ENCODE peak calls at places on chromosomes 4 and X, in ten cellular contexts. I is stimulated activated CD4-positive, alpha-beta T cell treated with anti-CD3 and anti-CD28 coated beads, Interleukin-1b, Interleukin-23, amount 100 ng/mL, for 4 hours; Q is NT2/D1; O is fibroblast of pulmonary artery; D is CD8-positive, alpha-beta memory T cell; B is NCI-H526; N is lower lobe of right lung; J is AG09309; E is hippocampal formation; P is AG08396. S is an unnamed sample.

GRCh38 chrX:102976290-102976689 is 39.2 kb downstream of the RAB40AL start:
- DNase-seq in I (no peak), D (no peak), J (no peak), N (no peak), B (no peak), O (no peak), P (no peak), E (no peak), Q (no peak), S (no peak)

GRCh38 chrX:149540133-149540620 is 635 bp upstream of the EOLA1 start:
- DNase-seq in N (peak), J (peak), B (peak), P (peak), Q (peak), D (peak), E (peak), O (peak), I (peak), S (peak)

GRCh38 chrX:25020391-25021131 is 4.8 kb upstream of the ARX start:
- DNase-seq in E (no peak), J (no peak), P (peak), Q (no peak), I (no peak), N (no peak), D (peak), O (no peak), B (peak), S (no peak)

GRCh38 chr4:166594326-166594946 is 639.9 kb downstream of the SPOCK3 start:
- DNase-seq in J (no peak), B (peak), P (peak), D (no peak), N (no peak), Q (peak), O (peak), I (no peak), E (peak), S (no peak)

GRCh38 chr4:185104733-185105132 is 38.3 kb upstream of the SLC25A4 start:
- DNase-seq in N (no peak), I (no peak), E (no peak), O (no peak), J (no peak), P (no peak), D (no peak), Q (no peak), B (no peak), S (no peak)

GRCh38 chr4:101651778-101652177 is 138.8 kb upstream of the BANK1 start:
- DNase-seq in D (no peak), I (no peak), O (no peak), J (no peak), P (no peak), N (no peak), B (no peak), E (no peak), Q (no peak), S (no peak)

GRCh38 chr4:151983854-151984253 is 223.0 kb upstream of the GATB start:
- DNase-seq in P (peak), N (no peak), D (no peak), B (no peak), O (no peak), I (no peak), E (no peak), Q (no peak), J (no peak), S (no peak)

GRCh38 chr4:7781361-7781760 is 158.3 kb downstream of the AFAP1 start:
- DNase-seq in E (no peak), I (no peak), J (no peak), D (no peak), B (no peak), Q (no peak), N (peak), O (peak), P (peak), S (no peak)

GRCh38 chr4:105162123-105162796 is 15.6 kb downstream of the TET2 start:
- DNase-seq in N (no peak), O (no peak), D (no peak), Q (no peak), J (no peak), B (no peak), P (no peak), E (no peak), I (no peak), S (no peak)

GRCh38 chr4:6992728-6993655 is 50.2 kb upstream of the TADA2B start:
- DNase-seq in N (peak), P (no peak), E (no peak), I (no peak), O (no peak), B (peak), Q (no peak), D (no peak), J (no peak), S (no peak)

GRCh38 chr4:48635310-48635709 is 144.8 kb downstream of the FRYL start:
- DNase-seq in O (no peak), D (no peak), I (peak), P (peak), E (no peak), J (no peak), N (no peak), B (no peak), Q (no peak), S (no peak)

GRCh38 chr4:148007303-148007702 is 275.4 kb downstream of the ARHGAP10 start:
- DNase-seq in I (no peak), E (no peak), P (peak), D (no peak), J (peak), O (peak), B (no peak), Q (no peak), N (no peak), S (no peak)

GRCh38 chr4:1244081-1244977 is 4.6 kb downstream of the CTBP1 start:
- DNase-seq in Q (no peak), J (no peak), O (no peak), D (no peak), I (no peak), E (no peak), N (no peak), P (peak), B (no peak), S (no peak)

GRCh38 chrX:100647739-100648138 is 3.7 kb downstream of the SRPX2 start:
- DNase-seq in D (no peak), I (no peak), O (peak), P (no peak), N (no peak), Q (no peak), J (no peak), E (no peak), B (no peak), S (no peak)

GRCh38 chrX:54066841-54067240 is 22.6 kb upstream of the PHF8 start:
- DNase-seq in J (no peak), B (no peak), O (peak), D (no peak), Q (no peak), N (no peak), E (no peak), I (no peak), P (peak), S (no peak)

GRCh38 chr4:22454955-22455354 is 60.9 kb downstream of the ADGRA3 start:
- DNase-seq in Q (no peak), B (no peak), O (peak), N (no peak), E (no peak), D (no peak), P (no peak), I (no peak), J (no peak), S (no peak)

GRCh38 chr4:20723019-20723418 is 22.8 kb downstream of the PACRGL start:
- DNase-seq in B (no peak), J (no peak), D (no peak), I (no peak), N (no peak), Q (no peak), O (no peak), P (peak), E (no peak), S (no peak)

GRCh38 chr4:100746141-100746540 is 228.3 kb upstream of the EMCN start:
- DNase-seq in E (no peak), J (no peak), N (no peak), B (no peak), D (no peak), I (no peak), O (no peak), Q (no peak), P (no peak), S (no peak)

GRCh38 chr4:105894570-105895323 is 524 bp upstream of the NPNT start:
- DNase-seq in E (no peak), J (no peak), D (no peak), I (no peak), Q (no peak), O (no peak), B (peak), N (peak), P (peak), S (no peak)

GRCh38 chrX:131985526-131986049 is 37.5 kb upstream of the STK26 start:
- DNase-seq in O (no peak), D (no peak), E (no peak), I (no peak), B (no peak), N (no peak), P (no peak), Q (peak), J (no peak), S (no peak)

GRCh38 chr4:140071806-140072205 is 82.2 kb downstream of the MAML3 start:
- DNase-seq in B (no peak), Q (no peak), D (peak), P (peak), O (peak), I (peak), J (peak), E (no peak), N (no peak), S (no peak)